ENCODE peak calls at places on chromosomes 3 and 15, in five cellular contexts. F, O, R, T and I are unnamed samples.

GRCh38 chr15:78934063-78935023 is 10.5 kb downstream of the CTSH start:
- DNase-seq in R (no peak), O (no peak), F (no peak), T (no peak), I (no peak)

GRCh38 chr3:186538779-186539178 is 5.4 kb downstream of the CRYGS start:
- DNase-seq in T (no peak), R (no peak), F (no peak), O (no peak), I (no peak)

GRCh38 chr3:177606891-177607290 is 409.6 kb upstream of the TBL1XR1 start:
- DNase-seq in R (peak), T (no peak), F (no peak), O (no peak), I (no peak)

GRCh38 chr3:151794080-151794479 is 19.8 kb upstream of the AADAC start:
- DNase-seq in T (no peak), F (no peak), O (no peak), R (no peak), I (no peak)

GRCh38 chr3:21446027-21446426 is 305.0 kb downstream of the ZNF385D start:
- DNase-seq in R (no peak), O (no peak), T (no peak), F (no peak), I (no peak)

GRCh38 chr3:177878192-177878591 is 658.0 kb upstream of the KCNMB2 start:
- DNase-seq in T (no peak), R (no peak), F (no peak), O (no peak), I (no peak)

GRCh38 chr3:21326704-21327103 is 424.3 kb downstream of the ZNF385D start:
- DNase-seq in O (no peak), F (no peak), T (no peak), R (no peak), I (no peak)

GRCh38 chr15:87219650-87220615 is 1036.6 kb downstream of the NTRK3 start:
- DNase-seq in O (no peak), R (no peak), T (no peak), F (no peak), I (no peak)

GRCh38 chr3:179149239-179149887 is 1.2 kb downstream of the PIK3CA start:
- DNase-seq in F (no peak), T (peak), O (peak), R (no peak), I (peak)

GRCh38 chr3:81823882-81824395 is 62.5 kb upstream of the GBE1 start:
- DNase-seq in T (no peak), O (no peak), R (no peak), F (no peak), I (no peak)

GRCh38 chr3:141231923-141232861 is 567 bp downstream of the PXYLP1 start:
- DNase-seq in F (no peak), O (peak), R (peak), T (peak), I (peak)

GRCh38 chr3:174132006-174132405 is 727.1 kb upstream of the NAALADL2 start:
- DNase-seq in F (no peak), O (no peak), R (no peak), T (no peak), I (no peak)

GRCh38 chr3:111781561-111782446 is 77.3 kb upstream of the PHLDB2 start:
- DNase-seq in O (no peak), R (no peak), F (no peak), T (no peak), I (no peak)

GRCh38 chr15:68542771-68543544 is 35.8 kb upstream of the CORO2B start:
- DNase-seq in R (no peak), T (peak), F (no peak), O (peak), I (no peak)

GRCh38 chr3:159761377-159761776 is 227.3 kb upstream of the IL12A start:
- DNase-seq in O (no peak), T (peak), F (no peak), R (no peak), I (no peak)

GRCh38 chr15:77418341-77419049 is 1.4 kb downstream of the PEAK1 start:
- DNase-seq in R (no peak), O (peak), T (no peak), F (no peak), I (peak)

GRCh38 chr3:42745776-42746454 is 27.1 kb downstream of the CCDC13 start:
- DNase-seq in R (no peak), F (no peak), O (no peak), T (no peak), I (no peak)

GRCh38 chr15:92801774-92802464 is 98.2 kb upstream of the CHD2 start:
- DNase-seq in T (peak), O (no peak), R (peak), F (no peak), I (peak)

GRCh38 chr15:29822685-29823459 is 604 bp upstream of the TJP1 start:
- DNase-seq in F (no peak), O (peak), R (peak), T (peak), I (peak)

GRCh38 chr15:29820802-29821160 is 1.5 kb downstream of the TJP1 start:
- DNase-seq in R (no peak), F (no peak), T (no peak), O (no peak), I (no peak)

GRCh38 chr15:29821416-29822099 is 710 bp downstream of the TJP1 start:
- DNase-seq in F (no peak), T (peak), O (peak), R (peak), I (peak)

GRCh38 chr15:29819979-29820801 is 2.1 kb downstream of the TJP1 start:
- DNase-seq in T (no peak), R (no peak), O (no peak), F (no peak), I (no peak)

GRCh38 chr15:29822100-29822684 is at the start of gene TJP1:
- DNase-seq in O (peak), T (peak), F (no peak), R (peak), I (peak)
- TF ChIP-seq POLR2A in O (peak), T (peak), F (no peak), R (peak), I (no peak)

GRCh38 chr3:50237754-50238548 is 1.9 kb downstream of the GNAI2 start:
- DNase-seq in T (peak), F (peak), O (no peak), R (peak), I (peak)
- TF ChIP-seq POLR2A in T (peak), F (peak), O (no peak), R (no peak), I (peak)

GRCh38 chr3:187745201-187746058 is at the start of gene BCL6:
- DNase-seq in F (no peak), R (peak), T (peak), O (peak), I (peak)
- TF ChIP-seq POLR2A in F (no peak), R (peak), T (peak), O (peak), I (peak)

GRCh38 chr3:9361691-9362388 is 1.0 kb upstream of the THUMPD3 start:
- DNase-seq in R (no peak), F (no peak), T (no peak), O (no peak), I (no peak)

GRCh38 chr3:9362731-9363530 is at the start of gene THUMPD3:
- DNase-seq in F (peak), T (peak), R (peak), O (peak), I (peak)
- TF ChIP-seq POLR2A in F (peak), T (peak), R (peak), O (peak), I (peak)

DNA sequence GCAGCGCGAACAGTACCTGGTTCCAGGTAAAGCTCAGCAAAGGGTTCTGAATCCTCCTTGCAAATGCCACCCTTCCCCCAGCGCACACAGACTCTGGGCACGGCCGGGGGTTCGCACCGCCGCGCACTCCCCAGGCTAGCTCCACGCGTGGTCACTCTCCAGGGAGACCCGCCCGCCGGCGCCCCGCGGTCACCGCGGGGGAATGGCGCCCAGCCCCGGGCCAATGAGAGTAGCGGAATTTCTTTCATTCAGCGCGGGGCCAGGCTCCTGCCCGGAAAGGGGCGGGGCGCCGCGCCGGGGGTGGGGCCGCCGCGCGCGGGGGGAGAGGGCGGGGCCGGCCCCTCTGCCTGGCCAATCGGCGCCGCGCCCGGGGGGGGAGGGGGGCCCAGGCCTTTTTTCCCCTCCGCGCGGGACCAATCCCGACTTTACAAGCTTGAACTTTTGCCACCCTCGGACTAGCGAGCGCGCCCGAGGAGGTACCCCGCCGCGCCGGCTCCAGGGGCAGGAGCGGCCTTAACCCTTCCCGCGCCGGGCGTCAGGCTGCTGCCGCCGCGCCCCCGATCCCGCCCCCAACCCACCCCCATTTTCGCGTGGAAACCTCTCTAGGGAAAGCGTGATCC is 1.1 kb upstream of the SMAD6 start:
- DNase-seq in O (peak), R (peak), F (peak), T (peak), I (peak)
- TF ChIP-seq POLR2A in O (peak), R (no peak), F (no peak), T (peak), I (peak)